ENCODE peak calls at places on chromosomes 12 and 14, in seven cellular contexts. One of them, this sample, is unnamed.
A peak's percentile ranks its signal among the peaks of the same experiment; 100 is the strongest.

GRCh38 chr14:100066984-100067383 is 1.8 kb downstream of the EVL start:
- DNase-seq in sciatic nerve: no peak
- DNase-seq in fibroblast of mammary gland: no peak
- DNase-seq in lung: no peak
- DNase-seq in GDM1: peak; percentile 16
- DNase-seq in neural progenitor cell: no peak
- DNase-seq in Ammon's horn: no peak
- DNase-seq in this sample: no peak

GRCh38 chr14:88998027-88998426 is 173.6 kb downstream of the TTC8 start:
- DNase-seq in sciatic nerve: no peak
- DNase-seq in fibroblast of mammary gland: no peak
- DNase-seq in lung: no peak
- DNase-seq in GDM1: no peak
- DNase-seq in neural progenitor cell: no peak
- DNase-seq in Ammon's horn: no peak
- DNase-seq in this sample: no peak

GRCh38 chr12:107779077-107779840 is 4.8 kb downstream of the ASCL4 start:
- DNase-seq in sciatic nerve: no peak
- DNase-seq in fibroblast of mammary gland: no peak
- DNase-seq in lung: no peak
- DNase-seq in GDM1: peak; percentile 16
- DNase-seq in neural progenitor cell: no peak
- DNase-seq in Ammon's horn: peak; percentile 55
- DNase-seq in this sample: no peak

GRCh38 chr12:120241561-120242274 is 23.8 kb downstream of the PXN start:
- DNase-seq in sciatic nerve: no peak
- DNase-seq in fibroblast of mammary gland: no peak
- DNase-seq in lung: no peak
- DNase-seq in GDM1: no peak
- DNase-seq in neural progenitor cell: no peak
- DNase-seq in Ammon's horn: no peak
- DNase-seq in this sample: no peak

GRCh38 chr14:96747608-96748007 is 49.6 kb upstream of the VRK1 start:
- DNase-seq in sciatic nerve: no peak
- DNase-seq in fibroblast of mammary gland: no peak
- DNase-seq in lung: no peak
- DNase-seq in GDM1: no peak
- DNase-seq in neural progenitor cell: no peak
- DNase-seq in Ammon's horn: no peak
- DNase-seq in this sample: no peak

GRCh38 chr14:58243790-58244555 is 670 bp upstream of the PSMA3 start:
- DNase-seq in sciatic nerve: no peak
- DNase-seq in fibroblast of mammary gland: peak; percentile 31
- DNase-seq in lung: peak; percentile 39
- DNase-seq in GDM1: peak; percentile 59
- DNase-seq in neural progenitor cell: peak; percentile 12
- DNase-seq in Ammon's horn: peak; percentile 20
- DNase-seq in this sample: no peak

GRCh38 chr14:77872971-77873370 is 73.1 kb downstream of the ADCK1 start:
- DNase-seq in sciatic nerve: no peak
- DNase-seq in fibroblast of mammary gland: no peak
- DNase-seq in lung: no peak
- DNase-seq in GDM1: no peak
- DNase-seq in neural progenitor cell: no peak
- DNase-seq in Ammon's horn: no peak
- DNase-seq in this sample: no peak

GRCh38 chr12:48811454-48812090 is 6.7 kb upstream of the CACNB3 start:
- DNase-seq in sciatic nerve: no peak
- DNase-seq in fibroblast of mammary gland: peak; percentile 11
- DNase-seq in lung: no peak
- DNase-seq in GDM1: no peak
- DNase-seq in neural progenitor cell: no peak
- DNase-seq in Ammon's horn: no peak
- DNase-seq in this sample: no peak

GRCh38 chr12:9699898-9700605 is 30.5 kb downstream of the CLEC2D start:
- DNase-seq in sciatic nerve: no peak
- DNase-seq in fibroblast of mammary gland: peak; percentile 5
- DNase-seq in lung: no peak
- DNase-seq in GDM1: no peak
- DNase-seq in neural progenitor cell: no peak
- DNase-seq in Ammon's horn: no peak
- DNase-seq in this sample: no peak

GRCh38 chr12:123057505-123058265 is 77.2 kb downstream of the ARL6IP4 start:
- DNase-seq in sciatic nerve: no peak
- DNase-seq in fibroblast of mammary gland: no peak
- DNase-seq in lung: peak; percentile 80
- DNase-seq in GDM1: no peak
- DNase-seq in neural progenitor cell: no peak
- DNase-seq in Ammon's horn: no peak
- DNase-seq in this sample: no peak

GRCh38 chr14:42806909-42807315 is 1200.2 kb downstream of the LRFN5 start:
- DNase-seq in sciatic nerve: no peak
- DNase-seq in fibroblast of mammary gland: peak; percentile 81
- DNase-seq in lung: no peak
- DNase-seq in GDM1: no peak
- DNase-seq in neural progenitor cell: no peak
- DNase-seq in Ammon's horn: no peak
- DNase-seq in this sample: no peak

GRCh38 chr14:105481886-105482454 is 4.7 kb upstream of the CRIP1 start:
- DNase-seq in sciatic nerve: peak; percentile 96
- DNase-seq in fibroblast of mammary gland: peak; percentile 96
- DNase-seq in lung: peak; percentile 94
- DNase-seq in GDM1: no peak
- DNase-seq in neural progenitor cell: peak; percentile 88
- DNase-seq in Ammon's horn: peak; percentile 93
- DNase-seq in this sample: peak; percentile 95

GRCh38 chr14:64549805-64550538 is at the start of gene PPP1R36:
- DNase-seq in sciatic nerve: no peak
- DNase-seq in fibroblast of mammary gland: no peak
- DNase-seq in lung: peak; percentile 39
- DNase-seq in GDM1: no peak
- DNase-seq in neural progenitor cell: peak; percentile 32
- DNase-seq in Ammon's horn: no peak
- DNase-seq in this sample: peak; percentile 25

GRCh38 chr12:122187466-122187865 is 4.5 kb downstream of the LRRC43 start:
- DNase-seq in sciatic nerve: no peak
- DNase-seq in fibroblast of mammary gland: no peak
- DNase-seq in lung: no peak
- DNase-seq in GDM1: no peak
- DNase-seq in neural progenitor cell: no peak
- DNase-seq in Ammon's horn: no peak
- DNase-seq in this sample: no peak

GRCh38 chr12:3333583-3333982 is 157.4 kb upstream of the PRMT8 start:
- DNase-seq in sciatic nerve: no peak
- DNase-seq in fibroblast of mammary gland: no peak
- DNase-seq in lung: no peak
- DNase-seq in GDM1: no peak
- DNase-seq in neural progenitor cell: peak; percentile 88
- DNase-seq in Ammon's horn: no peak
- DNase-seq in this sample: no peak

GRCh38 chr12:125149160-125150108 is 84.2 kb downstream of the AACS start:
- DNase-seq in sciatic nerve: no peak
- DNase-seq in fibroblast of mammary gland: no peak
- DNase-seq in lung: no peak
- DNase-seq in GDM1: no peak
- DNase-seq in neural progenitor cell: no peak
- DNase-seq in Ammon's horn: no peak
- DNase-seq in this sample: no peak

GRCh38 chr12:118359541-118359915 is 13.2 kb downstream of the TAOK3 start:
- DNase-seq in sciatic nerve: no peak
- DNase-seq in fibroblast of mammary gland: no peak
- DNase-seq in lung: no peak
- DNase-seq in GDM1: peak; percentile 3
- DNase-seq in neural progenitor cell: no peak
- DNase-seq in Ammon's horn: no peak
- DNase-seq in this sample: no peak

GRCh38 chr14:89121961-89122675 is 294.9 kb downstream of the FOXN3 start:
- DNase-seq in sciatic nerve: no peak
- DNase-seq in fibroblast of mammary gland: no peak
- DNase-seq in lung: no peak
- DNase-seq in GDM1: no peak
- DNase-seq in neural progenitor cell: peak; percentile 84
- DNase-seq in Ammon's horn: no peak
- DNase-seq in this sample: no peak

GRCh38 chr12:112826011-112826410 is 34.5 kb downstream of the RPH3A start:
- DNase-seq in sciatic nerve: no peak
- DNase-seq in fibroblast of mammary gland: no peak
- DNase-seq in lung: no peak
- DNase-seq in GDM1: no peak
- DNase-seq in neural progenitor cell: no peak
- DNase-seq in Ammon's horn: no peak
- DNase-seq in this sample: no peak

GRCh38 chr14:87994974-87995373 is 2.0 kb upstream of the GALC start:
- DNase-seq in sciatic nerve: no peak
- DNase-seq in fibroblast of mammary gland: no peak
- DNase-seq in lung: no peak
- DNase-seq in GDM1: no peak
- DNase-seq in neural progenitor cell: no peak
- DNase-seq in Ammon's horn: no peak
- DNase-seq in this sample: no peak

GRCh38 chr14:68726093-68726695 is 66.7 kb downstream of the ZFP36L1 start:
- DNase-seq in sciatic nerve: no peak
- DNase-seq in fibroblast of mammary gland: no peak
- DNase-seq in lung: no peak
- DNase-seq in GDM1: no peak
- DNase-seq in neural progenitor cell: no peak
- DNase-seq in Ammon's horn: no peak
- DNase-seq in this sample: no peak

GRCh38 chr14:55968741-55969140 is 149.5 kb upstream of the PELI2 start:
- DNase-seq in sciatic nerve: no peak
- DNase-seq in fibroblast of mammary gland: no peak
- DNase-seq in lung: no peak
- DNase-seq in GDM1: no peak
- DNase-seq in neural progenitor cell: no peak
- DNase-seq in Ammon's horn: no peak
- DNase-seq in this sample: no peak

GRCh38 chr14:98890556-98891340 is 381.2 kb downstream of the BCL11B start:
- DNase-seq in sciatic nerve: no peak
- DNase-seq in fibroblast of mammary gland: no peak
- DNase-seq in lung: no peak
- DNase-seq in GDM1: no peak
- DNase-seq in neural progenitor cell: peak; percentile 73
- DNase-seq in Ammon's horn: peak; percentile 16
- DNase-seq in this sample: no peak

GRCh38 chr14:28767239-28767850 is 758 bp downstream of the FOXG1 start:
- DNase-seq in sciatic nerve: no peak
- DNase-seq in fibroblast of mammary gland: no peak
- DNase-seq in lung: no peak
- DNase-seq in GDM1: no peak
- DNase-seq in neural progenitor cell: no peak
- DNase-seq in Ammon's horn: no peak
- DNase-seq in this sample: no peak

GRCh38 chr12:92764820-92765219 is 62.0 kb downstream of the PLEKHG7 start:
- DNase-seq in sciatic nerve: no peak
- DNase-seq in fibroblast of mammary gland: peak; percentile 69
- DNase-seq in lung: no peak
- DNase-seq in GDM1: no peak
- DNase-seq in neural progenitor cell: no peak
- DNase-seq in Ammon's horn: no peak
- DNase-seq in this sample: no peak

GRCh38 chr14:92880351-92880750 is 42.6 kb upstream of the CHGA start:
- DNase-seq in sciatic nerve: no peak
- DNase-seq in fibroblast of mammary gland: peak; percentile 65
- DNase-seq in lung: no peak
- DNase-seq in GDM1: no peak
- DNase-seq in neural progenitor cell: no peak
- DNase-seq in Ammon's horn: no peak
- DNase-seq in this sample: no peak

GRCh38 chr12:132561784-132562156 is 48.6 kb downstream of the LRCOL1 start:
- DNase-seq in sciatic nerve: no peak
- DNase-seq in fibroblast of mammary gland: peak; percentile 13
- DNase-seq in lung: no peak
- DNase-seq in GDM1: no peak
- DNase-seq in neural progenitor cell: peak; percentile 74
- DNase-seq in Ammon's horn: no peak
- DNase-seq in this sample: no peak

This sample was measured in mucosa of gallbladder.